ENCODE peak calls at places on chromosome 15, in seven cellular contexts. B, X, C, R, I, D and S are unnamed samples.

GRCh38 chr15:62896969-62897486 is 145.5 kb upstream of the TPM1 start:
- DNase-seq in B (no peak), X (no peak), C (no peak), R (no peak), I (peak), D (peak), S (peak)

GRCh38 chr15:79943820-79944219 is 27.2 kb downstream of the BCL2A1 start:
- DNase-seq in B (no peak), X (no peak), C (no peak), R (no peak), I (no peak), D (no peak), S (peak)

GRCh38 chr15:78204351-78205309 is 29.7 kb downstream of the ACSBG1 start:
- DNase-seq in B (no peak), X (peak), C (no peak), R (no peak), I (no peak), D (peak), S (no peak)

GRCh38 chr15:41858756-41859155 is 20.1 kb downstream of the PLA2G4B start:
- DNase-seq in B (no peak), X (no peak), C (no peak), R (no peak), I (no peak), D (no peak), S (no peak)

GRCh38 chr15:51103330-51103729 is 8.6 kb upstream of the TNFAIP8L3 start:
- DNase-seq in B (no peak), X (no peak), C (no peak), R (no peak), I (no peak), D (no peak), S (no peak)

GRCh38 chr15:99451484-99451883 is 114.3 kb upstream of the MEF2A start:
- DNase-seq in B (no peak), X (no peak), C (no peak), R (no peak), I (no peak), D (no peak), S (no peak)

GRCh38 chr15:93060336-93061248 is 28.4 kb downstream of the RGMA start:
- DNase-seq in B (no peak), X (no peak), C (no peak), R (no peak), I (no peak), D (peak), S (no peak)

GRCh38 chr15:77571181-77571580 is 61.5 kb downstream of the LINGO1 start:
- DNase-seq in B (no peak), X (no peak), C (no peak), R (no peak), I (no peak), D (peak), S (no peak)

GRCh38 chr15:73799466-73799865 is 46.3 kb upstream of the INSYN1 start:
- DNase-seq in B (no peak), X (no peak), C (no peak), R (no peak), I (no peak), D (no peak), S (no peak)

GRCh38 chr15:82047493-82048446 is 2.0 kb upstream of the MEX3B start:
- DNase-seq in B (no peak), X (peak), C (no peak), R (no peak), I (no peak), D (no peak), S (no peak)

GRCh38 chr15:98813956-98814355 is 165.6 kb downstream of the IGF1R start:
- DNase-seq in B (no peak), X (no peak), C (no peak), R (no peak), I (no peak), D (no peak), S (no peak)

GRCh38 chr15:78988361-78988911 is 43.6 kb upstream of the CTSH start:
- DNase-seq in B (no peak), X (peak), C (no peak), R (no peak), I (no peak), D (peak), S (peak)

GRCh38 chr15:40340038-40340739 is 550 bp downstream of the CCDC9B start:
- DNase-seq in B (no peak), X (peak), C (no peak), R (no peak), I (peak), D (peak), S (no peak)

GRCh38 chr15:33101036-33101435 is 93.5 kb downstream of the FMN1 start:
- DNase-seq in B (no peak), X (no peak), C (no peak), R (no peak), I (no peak), D (no peak), S (no peak)

GRCh38 chr15:70492240-70493177 is 270.8 kb downstream of the UACA start:
- DNase-seq in B (peak), X (peak), C (peak), R (peak), I (no peak), D (peak), S (peak)

GRCh38 chr15:41993447-41994170 is 21.3 kb upstream of the EHD4 start:
- DNase-seq in B (no peak), X (no peak), C (no peak), R (no peak), I (no peak), D (no peak), S (no peak)

GRCh38 chr15:60912984-60913697 is 316.0 kb downstream of the RORA start:
- DNase-seq in B (no peak), X (peak), C (no peak), R (no peak), I (no peak), D (no peak), S (no peak)

GRCh38 chr15:45714501-45715488 is 80.0 kb downstream of the SQOR start:
- DNase-seq in B (no peak), X (peak), C (no peak), R (peak), I (peak), D (peak), S (no peak)

GRCh38 chr15:42172475-42172874 is 16.0 kb upstream of the PLA2G4F start:
- DNase-seq in B (no peak), X (no peak), C (no peak), R (no peak), I (no peak), D (no peak), S (no peak)

GRCh38 chr15:59972241-59972640 is 31.9 kb upstream of the FOXB1 start:
- DNase-seq in B (no peak), X (no peak), C (no peak), R (no peak), I (no peak), D (no peak), S (no peak)

GRCh38 chr15:101451192-101451799 is 38.2 kb downstream of the PCSK6 start:
- DNase-seq in B (no peak), X (peak), C (no peak), R (no peak), I (no peak), D (peak), S (no peak)

GRCh38 chr15:47812436-47813109 is 95.3 kb downstream of the SEMA6D start:
- DNase-seq in B (no peak), X (no peak), C (no peak), R (no peak), I (peak), D (no peak), S (peak)